ENCODE peak calls at places on chromosomes 12 and 14, in four cellular contexts. Y is heart right ventricle; A is CD8-positive, alpha-beta T cell; L is uterus. T is an unnamed sample.

GRCh38 chr14:59240356-59240755 is 51.9 kb downstream of the DAAM1 start:
- DNase-seq in A (no peak), L (no peak), Y (no peak), T (no peak)

GRCh38 chr14:90599748-90600507 is 203.1 kb downstream of the CALM1 start:
- DNase-seq in L (no peak), Y (no peak), A (no peak), T (peak)

GRCh38 chr12:91846466-91847055 is 299.1 kb downstream of the BTG1 start:
- DNase-seq in L (no peak), Y (no peak), A (no peak), T (no peak)

GRCh38 chr12:68378859-68379628 is 46.9 kb upstream of the MDM1 start:
- DNase-seq in L (no peak), A (no peak), Y (no peak), T (peak)

GRCh38 chr14:58788655-58789054 is 150.9 kb downstream of the DACT1 start:
- DNase-seq in L (no peak), A (no peak), Y (no peak), T (no peak)

GRCh38 chr12:90515199-90516175 is 439.5 kb downstream of the CCER1 start:
- DNase-seq in A (no peak), Y (no peak), L (no peak), T (no peak)

GRCh38 chr12:109535231-109535862 is 38.0 kb downstream of the MMAB start:
- DNase-seq in A (no peak), Y (no peak), L (no peak), T (no peak)

GRCh38 chr12:124678421-124678893 is 111.0 kb upstream of the NCOR2 start:
- DNase-seq in L (no peak), A (no peak), Y (no peak), T (no peak)

GRCh38 chr12:57886590-57887363 is 40.2 kb upstream of the CTDSP2 start:
- DNase-seq in L (no peak), Y (no peak), A (no peak), T (no peak)

GRCh38 chr12:52650520-52651081 is 1.4 kb downstream of the KRT2 start:
- DNase-seq in L (peak), Y (no peak), A (no peak), T (no peak)

GRCh38 chr14:97074456-97074855 is 277.3 kb downstream of the VRK1 start:
- DNase-seq in L (no peak), A (no peak), Y (no peak), T (no peak)

GRCh38 chr12:113802966-113803828 is 162.9 kb downstream of the RBM19 start:
- DNase-seq in L (no peak), A (no peak), Y (no peak), T (no peak)

DNA sequence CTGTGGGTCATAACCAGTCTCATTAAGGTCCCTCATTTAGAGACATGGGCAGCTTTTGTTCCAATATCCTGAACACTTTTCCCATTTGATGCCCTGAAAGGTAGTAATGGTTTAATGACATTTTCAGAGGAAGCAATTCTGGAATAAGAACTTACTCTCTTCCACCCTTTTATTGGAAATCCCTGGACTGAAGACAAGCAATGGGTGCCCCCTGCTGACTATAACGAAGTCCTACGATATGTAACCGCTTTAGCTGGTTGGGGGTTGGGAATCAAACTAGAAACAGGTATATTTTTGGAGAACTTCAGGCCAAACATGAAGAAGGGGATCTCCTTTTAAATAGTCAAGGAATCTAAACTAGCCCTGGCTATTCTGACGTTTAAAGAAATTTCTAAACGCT is 20.5 kb downstream of the SARNP start:
- DNase-seq in L (no peak), A (no peak), Y (no peak), T (peak)
- TF ChIP-seq CTCF in L (peak), A (no peak), Y (peak), T (peak)

DNA sequence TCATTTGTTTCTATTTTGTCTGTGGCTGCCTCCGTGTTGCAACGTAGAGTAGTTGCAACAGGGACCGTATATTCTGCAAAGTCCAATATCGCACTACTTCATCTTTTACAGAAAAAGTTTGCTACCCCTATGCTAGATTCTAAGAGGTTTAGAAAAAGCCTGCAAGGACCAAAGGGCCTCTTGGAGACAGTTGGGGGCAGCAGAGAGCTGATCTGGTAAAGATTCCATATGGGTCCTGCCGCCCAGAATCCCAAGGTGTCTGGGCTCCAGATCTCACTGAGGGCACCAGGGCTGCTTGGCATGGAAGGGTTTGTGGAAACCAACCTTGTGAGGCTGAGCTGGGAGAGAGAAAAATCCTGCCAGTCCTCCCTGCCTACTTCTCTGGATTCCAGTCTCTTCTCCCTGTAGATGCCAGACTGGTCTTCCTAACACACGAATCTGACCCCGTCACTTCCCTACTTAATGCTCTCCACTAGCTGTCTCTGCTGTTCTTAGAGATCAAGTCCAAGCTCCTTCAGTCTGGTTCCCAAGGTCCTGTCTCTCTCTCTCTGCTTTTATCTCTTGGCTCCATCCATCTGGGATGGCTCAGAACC is 74.6 kb downstream of the GLRX5 start:
- DNase-seq in Y (no peak), A (no peak), L (no peak), T (peak)
- TF ChIP-seq CTCF in Y (no peak), A (no peak), L (peak), T (no peak)

DNA sequence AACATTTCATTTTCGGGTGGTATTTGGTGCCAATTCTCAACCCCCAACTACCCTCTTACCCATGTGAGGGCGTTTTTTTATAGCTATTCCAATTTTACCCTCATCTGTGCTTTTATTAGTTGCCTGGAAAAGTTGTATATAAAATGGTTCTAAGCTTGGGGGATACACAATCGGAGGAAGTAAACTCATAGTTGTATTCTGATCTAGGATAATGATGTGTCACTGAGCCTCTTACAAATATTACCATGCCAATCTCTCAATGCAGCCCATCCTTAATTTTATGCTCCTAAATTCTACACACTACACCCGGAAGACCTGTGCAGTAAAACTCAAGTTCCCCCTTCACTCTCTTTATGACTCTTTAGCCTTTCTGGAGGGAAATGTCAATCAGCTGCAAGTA is 1206.5 kb upstream of the FLRT2 start:
- DNase-seq in A (no peak), Y (no peak), L (no peak), T (no peak)
- TF ChIP-seq CTCF in A (no peak), Y (no peak), L (no peak), T (no peak)

DNA sequence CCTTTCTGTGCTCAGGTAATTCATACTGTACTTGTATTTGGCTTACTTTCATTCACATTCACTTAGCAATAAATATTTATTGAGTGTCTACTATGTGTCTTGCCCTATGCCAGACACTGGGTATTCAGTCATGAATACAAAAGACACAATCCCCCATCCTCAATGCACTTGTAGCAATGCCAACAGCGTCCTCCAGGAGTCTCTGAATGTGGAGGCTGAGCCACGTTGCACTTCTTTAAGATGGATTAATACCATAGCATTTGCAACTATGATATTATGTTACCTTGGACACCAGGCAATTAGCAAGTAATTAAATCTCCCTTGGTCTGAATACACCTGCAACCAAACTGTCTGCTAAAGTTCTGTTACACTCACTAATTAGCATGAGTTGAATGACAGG is 58.8 kb downstream of the OTX2 start:
- DNase-seq in Y (no peak), A (no peak), L (no peak), T (no peak)
- TF ChIP-seq CTCF in Y (no peak), A (no peak), L (no peak), T (no peak)

DNA sequence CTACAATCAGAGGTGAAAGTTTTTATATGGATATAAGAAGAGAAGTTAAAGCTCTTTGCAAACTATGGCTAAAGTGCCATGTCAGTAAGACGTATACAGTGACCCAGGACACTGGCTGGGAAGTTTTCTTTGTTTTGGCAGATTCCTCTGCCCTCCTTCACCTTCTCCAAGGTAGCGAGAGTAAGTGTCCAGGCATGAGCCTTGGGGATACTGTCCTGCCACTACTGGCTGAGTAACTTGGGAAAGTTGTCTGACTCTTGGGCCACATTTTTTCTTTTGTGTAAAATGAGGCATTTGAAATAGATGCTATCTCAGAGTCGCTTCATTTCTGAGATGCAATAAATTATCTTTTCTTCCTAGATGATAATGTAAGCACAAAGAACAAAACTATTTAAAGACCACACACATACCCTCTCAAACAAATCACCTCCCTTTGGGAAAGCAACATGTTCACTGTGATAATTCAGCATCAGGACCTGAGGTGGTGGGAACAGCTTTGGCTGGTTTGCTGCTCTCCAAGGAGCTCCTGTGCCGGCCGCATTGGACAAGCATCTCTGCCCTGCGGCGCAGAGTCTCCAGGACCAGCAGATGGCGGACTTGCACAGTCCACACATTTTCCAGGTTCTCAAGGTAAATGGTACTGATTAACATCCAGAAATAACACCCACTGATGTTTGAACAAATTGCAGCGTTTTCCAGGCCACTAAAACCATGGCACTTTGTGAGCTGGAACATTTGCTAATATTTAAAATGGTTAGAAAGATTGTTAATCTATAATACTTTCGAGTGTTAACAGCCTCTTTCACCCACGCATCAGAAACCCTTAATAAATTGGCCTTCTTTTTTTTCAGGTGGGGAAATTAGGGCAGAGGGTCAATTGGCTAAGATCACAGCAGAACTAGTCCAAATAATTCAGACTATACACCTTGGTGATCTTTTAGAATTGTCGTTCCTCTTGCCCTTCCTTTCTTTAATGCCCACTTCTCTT is 106.2 kb downstream of the PTCSC3 start:
- DNase-seq in L (no peak), Y (peak), A (no peak), T (peak)
- TF ChIP-seq CTCF in L (no peak), Y (peak), A (no peak), T (peak)

GRCh38 chr14:45868863-45869262 is 615.9 kb upstream of the MIS18BP1 start:
- DNase-seq in L (no peak), Y (no peak), A (no peak), T (no peak)

GRCh38 chr14:45868377-45868776 is 615.4 kb upstream of the MIS18BP1 start:
- DNase-seq in L (no peak), A (no peak), Y (no peak), T (peak)

GRCh38 chr14:45867046-45867894 is 614.3 kb upstream of the MIS18BP1 start:
- DNase-seq in A (no peak), L (no peak), Y (no peak), T (no peak)
- TF ChIP-seq CTCF in A (no peak), L (no peak), Y (no peak), T (no peak)